ENCODE peak calls at places on chromosomes 6 and 20, in eight cellular contexts. T, C, Q, D, A, S, F and L are unnamed samples.

GRCh38 chr6:41577865-41578713 is 31.9 kb downstream of the FOXP4 start:
- DNase-seq in D (peak; percentile 66), F (no peak), T (no peak), A (peak; percentile 46), C (no peak), S (peak; percentile 57), Q (no peak), L (no peak)

GRCh38 chr6:105215506-105215905 is 35.7 kb upstream of the POPDC3 start:
- DNase-seq in S (no peak), C (no peak), A (no peak), T (no peak), Q (no peak), D (no peak), F (no peak), L (peak; percentile 20)

GRCh38 chr20:51345601-51346101 is 196.9 kb downstream of the NFATC2 start:
- DNase-seq in D (no peak), F (peak; percentile 76), Q (no peak), S (peak; percentile 42), A (peak; percentile 57), C (no peak), T (no peak), L (no peak)

GRCh38 chr6:34806738-34807453 is 15.0 kb downstream of the BLTP3A start:
- DNase-seq in A (no peak), C (no peak), S (peak; percentile 41), Q (no peak), T (no peak), F (no peak), D (peak; percentile 30), L (no peak)

GRCh38 chr20:51860015-51860882 is 57.9 kb upstream of the SALL4 start:
- DNase-seq in S (peak; percentile 22), D (peak; percentile 36), C (no peak), A (peak; percentile 24), Q (no peak), F (no peak), T (no peak), L (peak; percentile 48)

GRCh38 chr6:144019929-144020328 is 11.9 kb upstream of the PLAGL1 start:
- DNase-seq in A (no peak), D (no peak), C (no peak), F (no peak), Q (no peak), S (no peak), T (no peak), L (no peak)

GRCh38 chr20:1415667-1416468 is 23.0 kb upstream of the FKBP1A start:
- DNase-seq in D (peak; percentile 84), Q (peak; percentile 44), C (no peak), F (peak; percentile 50), T (no peak), S (peak; percentile 89), A (peak; percentile 80), L (no peak)

GRCh38 chr6:169221264-169221663 is 32.4 kb downstream of the THBS2 start:
- DNase-seq in D (no peak), C (no peak), F (no peak), T (no peak), S (no peak), A (no peak), Q (no peak), L (no peak)

GRCh38 chr6:32092760-32093497 is 16.2 kb downstream of the TNXB start:
- DNase-seq in A (no peak), T (no peak), Q (peak; percentile 96), D (peak; percentile 71), F (no peak), S (no peak), C (no peak), L (no peak)

GRCh38 chr6:64334646-64335045 is 699.0 kb downstream of the PHF3 start:
- DNase-seq in F (no peak), S (no peak), A (no peak), C (no peak), D (no peak), Q (no peak), T (no peak), L (no peak)

GRCh38 chr20:18090044-18090443 is 32.3 kb upstream of the OVOL2 start:
- DNase-seq in A (no peak), C (no peak), S (peak; percentile 9), D (no peak), T (no peak), F (no peak), Q (no peak), L (no peak)

GRCh38 chr20:47998736-47999135 is 213.5 kb upstream of the SULF2 start:
- DNase-seq in Q (no peak), D (no peak), A (no peak), T (no peak), F (no peak), C (no peak), S (no peak), L (no peak)

GRCh38 chr6:504446-504980 is 113.0 kb downstream of the IRF4 start:
- DNase-seq in F (no peak), S (no peak), D (no peak), C (no peak), T (no peak), Q (no peak), A (no peak), L (no peak)